ENCODE peak calls at places on chromosome 3, in four cellular contexts. J is GM12878, Q is kidney, U is tibial artery. A is an unnamed sample.

GRCh38 chr3:114794894-114795630 is 352.0 kb downstream of the ZBTB20 start:
- DNase-seq in Q (no peak), U (no peak), J (no peak), A (no peak)

GRCh38 chr3:18369561-18370185 is 55.5 kb downstream of the SATB1 start:
- DNase-seq in J (no peak), U (no peak), Q (no peak), A (no peak)

GRCh38 chr3:128395500-128396125 is 71.1 kb downstream of the DNAJB8 start:
- DNase-seq in Q (peak; percentile 92), J (no peak), U (peak; percentile 48), A (peak; percentile 68)

GRCh38 chr3:185152433-185153169 is at the start of gene C3orf70:
- DNase-seq in Q (peak; percentile 86), J (no peak), U (peak; percentile 41), A (peak; percentile 83)

GRCh38 chr3:197028711-197029510 is 706 bp downstream of the MELTF start:
- DNase-seq in J (no peak), U (no peak), Q (no peak), A (no peak)

GRCh38 chr3:151248772-151249366 is 29.5 kb downstream of the P2RY14 start:
- DNase-seq in J (no peak), U (no peak), Q (no peak), A (no peak)

GRCh38 chr3:69299344-69299743 is 86.5 kb downstream of the FRMD4B start:
- DNase-seq in Q (no peak), U (no peak), J (no peak), A (peak; percentile 15)

GRCh38 chr3:59115355-59116136 is 65.7 kb upstream of the CFAP20DC start:
- DNase-seq in J (no peak), Q (no peak), U (no peak), A (peak; percentile 71)

GRCh38 chr3:117195034-117195433 is 485.5 kb downstream of the TUSC7 start:
- DNase-seq in Q (no peak), U (no peak), J (no peak), A (no peak)

GRCh38 chr3:143901105-143901504 is 52.8 kb upstream of the SLC9A9 start:
- DNase-seq in U (no peak), Q (no peak), J (no peak), A (peak; percentile 83)

GRCh38 chr3:138186803-138187295 is 252 bp upstream of the ARMC8 start:
- DNase-seq in Q (peak; percentile 95), U (peak; percentile 88), J (peak; percentile 54), A (peak; percentile 84)

GRCh38 chr3:59374812-59375211 is 325.0 kb upstream of the CFAP20DC start:
- DNase-seq in Q (no peak), J (peak; percentile 91), U (no peak), A (no peak)

DNA sequence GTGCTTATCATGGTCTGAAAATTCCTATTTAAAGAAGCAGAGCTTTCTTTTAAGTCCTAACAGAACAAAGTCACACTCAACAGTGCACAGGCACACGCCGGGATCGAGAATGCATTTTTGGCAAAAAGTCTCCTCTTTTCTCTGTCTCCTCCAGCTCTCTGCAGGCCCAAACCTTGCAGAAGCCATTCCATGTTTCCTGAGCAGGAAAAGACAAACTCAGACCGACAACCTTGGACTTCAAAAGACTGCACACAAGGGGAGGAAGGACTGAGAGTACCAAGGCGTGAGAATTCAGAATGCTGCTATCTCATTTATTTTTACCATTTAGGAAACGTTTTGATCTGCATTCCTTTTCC is 71.8 kb downstream of the CCNL1 start:
- DNase-seq in Q (no peak), U (no peak), J (no peak), A (no peak)
- H3K4me3 ChIP-seq in Q (peak overlapping the region; percentile 65), U (peak overlapping the region; percentile 67), J (peak overlapping the region; percentile 36), A (peak overlapping the region; percentile 58)

GRCh38 chr3:17158941-17159682 is 274.4 kb downstream of the PLCL2 start:
- DNase-seq in Q (no peak), U (no peak), J (no peak), A (no peak)
- H3K4me3 ChIP-seq in Q (no peak overlapping the region), U (no peak overlapping the region), J (no peak overlapping the region), A (no peak overlapping the region)

DNA sequence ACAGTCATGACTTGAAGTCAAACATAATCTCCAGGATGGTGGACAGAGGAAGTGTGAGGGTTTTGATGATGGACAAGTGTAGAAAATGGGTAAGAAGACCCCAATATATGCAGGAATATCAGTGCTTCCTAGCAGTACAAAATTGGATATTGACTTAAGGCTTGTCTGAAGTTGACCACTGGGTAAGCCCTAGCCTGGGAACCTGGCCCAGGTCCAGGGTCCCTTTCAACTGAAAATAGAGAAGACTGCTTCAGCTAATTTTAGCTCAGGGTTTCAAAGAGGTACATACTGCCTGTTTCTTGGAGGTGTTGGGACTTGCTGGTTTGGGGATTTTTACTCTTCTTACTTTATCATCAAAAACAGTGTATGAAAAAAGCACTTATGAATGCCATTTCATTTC is 4.7 kb downstream of the NR1D2 start:
- DNase-seq in U (peak; percentile 43), Q (no peak), J (peak; percentile 64), A (no peak)
- H3K4me3 ChIP-seq in U (no peak overlapping the region), Q (no peak overlapping the region), J (peak overlapping the region; percentile 59), A (no peak overlapping the region)

DNA sequence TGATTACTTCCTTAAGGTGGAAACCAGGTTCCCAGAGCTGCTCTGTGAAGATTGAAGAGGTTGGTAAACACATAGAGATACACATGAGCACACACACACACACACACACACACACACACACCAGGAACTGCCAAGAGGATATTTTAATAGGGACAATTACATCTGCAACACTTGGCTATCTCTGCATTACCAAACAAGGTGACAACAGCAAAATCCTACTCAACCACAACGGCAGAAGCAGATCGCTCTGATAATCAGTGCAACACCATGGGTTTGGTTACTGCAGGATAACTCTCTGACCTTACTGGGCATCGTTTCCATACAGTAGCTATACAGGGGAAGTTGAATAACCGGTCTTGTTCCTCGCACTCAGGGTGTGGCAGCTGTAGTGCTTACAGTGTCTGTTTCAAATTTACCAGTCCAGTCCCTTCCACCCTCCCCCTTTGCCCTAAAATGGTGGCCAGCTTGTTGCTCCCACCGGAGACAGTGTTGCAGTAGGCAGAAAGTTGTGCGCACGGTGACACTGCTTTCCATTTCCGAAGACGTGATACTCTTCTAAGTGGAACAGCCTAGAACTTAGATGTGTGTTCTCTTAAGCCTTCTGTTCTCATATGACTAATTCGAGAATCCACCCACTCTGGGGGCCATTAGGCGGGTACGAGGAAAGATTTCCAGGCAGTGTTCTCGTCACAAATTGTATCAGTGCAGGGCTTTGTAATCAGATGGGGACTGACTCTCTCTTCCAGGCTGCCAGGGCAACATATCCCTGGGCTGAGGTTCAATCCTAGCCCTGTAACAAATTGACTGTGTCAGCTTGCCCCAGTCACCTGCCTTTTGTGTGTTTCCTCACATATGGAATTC is 176.2 kb downstream of the P3H2 start:
- DNase-seq in U (no peak), Q (no peak), J (no peak), A (no peak)
- H3K4me3 ChIP-seq in U (no peak overlapping the region), Q (no peak overlapping the region), J (no peak overlapping the region), A (no peak overlapping the region)

GRCh38 chr3:64559658-64560057 is 128.1 kb downstream of the ADAMTS9 start:
- DNase-seq in J (no peak), Q (no peak), U (no peak), A (no peak)

GRCh38 chr3:64560802-64561502 is 126.8 kb downstream of the ADAMTS9 start:
- DNase-seq in J (no peak), Q (no peak), U (no peak), A (no peak)

GRCh38 chr3:64563776-64564175 is 124.0 kb downstream of the ADAMTS9 start:
- DNase-seq in J (no peak), U (no peak), Q (no peak), A (no peak)

DNA sequence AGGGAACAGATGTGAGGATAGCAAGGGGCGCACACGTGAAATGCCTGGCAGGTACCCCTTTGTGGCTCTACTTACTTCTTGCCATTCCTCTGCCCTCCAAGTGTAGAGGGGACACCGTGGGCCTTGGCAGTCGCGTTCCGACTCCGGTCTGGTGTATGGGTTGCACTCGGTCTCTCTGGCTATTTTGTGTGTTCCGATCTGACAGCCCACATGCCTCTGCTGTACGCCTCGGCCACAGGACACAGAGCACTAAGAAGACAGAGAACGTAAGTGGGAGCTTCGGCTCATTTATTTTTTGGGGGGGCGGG is 126.3 kb downstream of the ADAMTS9 start:
- DNase-seq in U (peak; percentile 23), Q (peak; percentile 73), J (no peak), A (no peak)
- H3K4me3 ChIP-seq in U (peak overlapping the region; percentile 53), Q (peak overlapping the region; percentile 76), J (no peak overlapping the region), A (no peak overlapping the region)

GRCh38 chr3:50378757-50379156 is 19.4 kb upstream of the TMEM115 start:
- DNase-seq in Q (no peak), U (no peak), J (no peak), A (no peak)

GRCh38 chr3:50380375-50381085 is 21.2 kb upstream of the TMEM115 start:
- DNase-seq in U (no peak), J (no peak), Q (no peak), A (no peak)

GRCh38 chr3:50382271-50382670 is 22.9 kb upstream of the TMEM115 start:
- DNase-seq in Q (no peak), J (no peak), U (no peak), A (no peak)

GRCh38 chr3:50383750-50384149 is 24.4 kb upstream of the TMEM115 start:
- DNase-seq in J (no peak), Q (no peak), U (no peak), A (no peak)

DNA sequence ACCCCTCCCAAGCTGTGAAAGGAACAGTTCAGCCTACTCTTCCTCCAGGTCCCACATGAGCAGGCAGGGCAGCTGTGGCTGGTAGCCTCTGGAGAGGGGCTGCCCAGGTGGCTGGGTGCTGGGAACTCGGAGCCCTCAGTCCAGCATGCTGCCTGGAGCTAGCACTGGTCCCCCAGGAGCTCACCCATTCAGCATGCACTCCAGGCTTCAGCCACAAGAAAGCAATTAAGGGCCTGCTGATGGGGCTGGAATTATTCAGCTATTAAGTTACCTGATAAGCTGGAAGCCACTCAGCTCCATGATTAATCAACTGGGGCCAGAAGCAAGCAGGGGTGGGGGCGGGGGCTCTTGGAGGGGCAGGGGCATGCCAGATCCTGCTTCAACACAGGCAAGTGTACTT is 22.0 kb upstream of the TMEM115 start:
- DNase-seq in Q (no peak), U (no peak), J (no peak), A (no peak)
- H3K4me3 ChIP-seq in Q (no peak overlapping the region), U (no peak overlapping the region), J (no peak overlapping the region), A (no peak overlapping the region)

GRCh38 chr3:194009019-194009418 is 126.9 kb upstream of the HES1 start:
- DNase-seq in Q (no peak), J (no peak), U (no peak), A (no peak)

GRCh38 chr3:194013928-194014327 is 122.0 kb upstream of the HES1 start:
- DNase-seq in J (no peak), Q (no peak), U (no peak), A (no peak)

GRCh38 chr3:194009892-194010533 is 125.9 kb upstream of the HES1 start:
- DNase-seq in Q (no peak), J (no peak), U (no peak), A (no peak)

GRCh38 chr3:194014756-194015155 is 121.2 kb upstream of the HES1 start:
- DNase-seq in U (no peak), J (no peak), Q (no peak), A (no peak)

DNA sequence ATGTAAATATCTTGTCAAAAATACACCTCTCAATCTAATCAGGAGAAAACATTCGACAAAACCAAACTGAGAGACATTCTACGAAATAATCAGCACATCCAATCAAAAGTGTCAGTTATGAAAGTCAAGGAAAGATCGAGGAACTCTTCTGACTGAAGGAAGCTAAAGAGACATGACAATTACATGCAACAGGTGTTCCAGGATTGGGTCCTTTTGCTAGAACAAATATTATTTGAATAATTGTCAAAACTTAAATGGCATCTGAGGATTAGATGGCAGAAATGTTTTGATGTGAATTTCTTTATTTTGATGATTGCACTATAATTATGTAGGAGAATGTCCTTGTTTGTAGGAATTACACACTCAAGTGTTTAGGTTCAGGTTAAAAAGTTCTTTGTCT is 124.1 kb upstream of the HES1 start:
- DNase-seq in J (no peak), U (no peak), Q (no peak), A (no peak)
- H3K4me3 ChIP-seq in J (no peak overlapping the region), U (no peak overlapping the region), Q (no peak overlapping the region), A (no peak overlapping the region)

GRCh38 chr3:133745981-133746721 is at the start of gene TF:
- DNase-seq in J (no peak), Q (no peak), U (no peak), A (no peak)
- H3K4me3 ChIP-seq in J (no peak within 1 kb of the TSS), Q (no peak within 1 kb of the TSS), U (no peak within 1 kb of the TSS), A (no peak within 1 kb of the TSS)